ENCODE peak calls at places on chromosome 20, in five cellular contexts. W, K, E, L and R are unnamed samples. For H3K4me1, the result is how much of the 10 kb centered on the place peaks cover.

GRCh38 chr20:47220161-47220582 is 136.3 kb downstream of the ZMYND8 start:
- DNase-seq in W (no peak), K (peak), E (peak), L (peak), R (peak)

GRCh38 chr20:8790442-8791074 is 278.3 kb upstream of the PLCB4 start:
- DNase-seq in W (no peak), K (peak), E (peak), L (peak), R (peak)

GRCh38 chr20:32040142-32040953 is 11.7 kb upstream of the HCK start:
- DNase-seq in W (no peak), K (peak), E (no peak), L (no peak), R (peak)

GRCh38 chr20:16571333-16571732 is 1.9 kb downstream of the KIF16B start:
- DNase-seq in W (no peak), K (no peak), E (no peak), L (no peak), R (no peak)

GRCh38 chr20:9628166-9628565 is 113.8 kb downstream of the LAMP5 start:
- DNase-seq in W (no peak), K (no peak), E (no peak), L (no peak), R (no peak)

GRCh38 chr20:21315138-21315537 is 12.0 kb downstream of the XRN2 start:
- DNase-seq in W (no peak), K (no peak), E (no peak), L (no peak), R (no peak)

GRCh38 chr20:64232794-64233193 is 22.8 kb upstream of the PCMTD2 start:
- DNase-seq in W (no peak), K (no peak), E (peak), L (no peak), R (peak)

GRCh38 chr20:32798046-32798985 is 21.4 kb upstream of the MAPRE1 start:
- DNase-seq in W (no peak), K (no peak), E (no peak), L (no peak), R (peak)

GRCh38 chr20:64268180-64268579 is 12.6 kb downstream of the PCMTD2 start:
- DNase-seq in W (no peak), K (peak), E (peak), L (peak), R (no peak)

GRCh38 chr20:61583356-61583755 is 331.3 kb downstream of the CDH4 start:
- DNase-seq in W (no peak), K (no peak), E (no peak), L (no peak), R (no peak)
- H3K4me1 ChIP-seq in W (under half), K (under half), E (under half), L (under half), R (under half)

GRCh38 chr20:54555150-54555549 is 79.8 kb downstream of the DOK5 start:
- DNase-seq in W (no peak), K (no peak), E (no peak), L (peak), R (no peak)
- H3K4me3 ChIP-seq in W (no peak), K (no peak), E (no peak), L (no peak), R (no peak)

GRCh38 chr20:34012330-34012729 is 18.6 kb downstream of the RALY start:
- DNase-seq in W (no peak), K (no peak), E (no peak), L (no peak), R (no peak)

GRCh38 chr20:34012735-34013134 is 19.0 kb downstream of the RALY start:
- DNase-seq in W (no peak), K (no peak), E (no peak), L (no peak), R (no peak)

GRCh38 chr20:34008477-34008876 is 14.8 kb downstream of the RALY start:
- DNase-seq in W (no peak), K (no peak), E (no peak), L (no peak), R (no peak)

GRCh38 chr20:34011275-34011674 is 17.6 kb downstream of the RALY start:
- DNase-seq in W (no peak), K (no peak), E (no peak), L (no peak), R (no peak)

GRCh38 chr20:34010405-34010895 is 16.7 kb downstream of the RALY start:
- DNase-seq in W (no peak), K (no peak), E (no peak), L (peak), R (no peak)
- H3K27ac ChIP-seq in W (no peak), K (no peak), E (no peak), L (no peak), R (no peak)

GRCh38 chr20:34522969-34523871 is 7.0 kb downstream of the DYNLRB1 start:
- DNase-seq in W (no peak), K (peak), E (peak), L (peak), R (peak)
- H3K4me1 ChIP-seq in W (under half), K (under half), E (under half), L (under half), R (under half)

DNA sequence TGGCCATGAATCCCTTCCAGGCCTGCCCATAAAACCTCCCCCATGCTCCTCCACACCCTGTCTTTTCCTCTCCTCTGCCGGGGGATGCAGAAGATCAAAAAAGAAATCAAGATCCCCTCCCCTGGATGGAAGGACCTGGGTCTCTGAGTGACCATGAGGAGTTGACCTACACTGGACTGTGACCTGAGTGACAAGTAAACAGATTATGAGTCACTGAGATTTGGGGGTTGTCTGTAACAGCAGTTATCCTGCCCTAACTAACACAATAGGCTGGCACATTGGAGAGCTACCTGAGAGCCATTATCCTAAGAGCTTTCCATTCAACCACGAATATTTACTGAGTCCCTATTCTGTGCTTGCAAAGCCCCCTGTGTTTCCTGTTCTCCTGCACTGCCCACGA is 28.4 kb upstream of the SIRPA start:
- DNase-seq in W (no peak), K (no peak), E (no peak), L (no peak), R (no peak)
- H3K4me3 ChIP-seq in W (no peak), K (no peak), E (no peak), L (no peak), R (no peak)

DNA sequence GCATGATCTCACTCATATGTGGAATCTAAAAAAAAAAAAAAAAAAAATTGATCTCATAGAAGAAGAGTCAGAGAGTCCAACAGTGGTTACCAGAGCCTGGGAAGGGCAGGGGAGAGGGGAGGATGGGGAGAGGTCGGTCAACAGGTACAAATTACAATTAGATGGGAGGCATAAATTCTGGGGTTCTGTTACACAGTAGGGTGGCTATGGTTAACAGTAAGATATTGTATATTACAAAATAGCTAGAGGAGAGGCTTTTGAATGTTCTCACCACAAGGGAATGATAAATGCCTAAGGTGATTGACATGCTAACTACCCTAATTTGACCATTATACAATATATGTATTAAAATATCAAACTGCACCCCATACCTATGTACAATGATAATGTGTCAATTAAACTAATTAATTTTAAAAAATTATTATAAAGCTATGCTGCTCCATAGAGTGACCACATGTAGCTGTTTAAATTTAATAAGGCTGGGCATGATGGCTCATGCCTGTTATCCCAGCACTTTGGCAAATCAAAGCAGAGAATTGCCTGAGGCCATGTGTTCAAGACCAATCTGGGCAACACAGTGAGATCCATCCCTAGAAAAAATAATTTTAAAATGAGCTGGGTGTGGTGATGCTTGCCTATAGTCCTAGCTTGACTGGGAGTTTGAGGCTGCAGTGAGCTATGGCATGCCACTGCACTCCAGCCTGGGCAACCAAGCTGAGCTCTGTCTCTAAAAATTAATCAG is 70.9 kb downstream of the SNX5 start:
- DNase-seq in W (no peak), K (no peak), E (no peak), L (no peak), R (no peak)
- H3K27ac ChIP-seq in W (no peak), K (no peak), E (no peak), L (no peak), R (no peak)

GRCh38 chr20:25036331-25036936 is 21.5 kb downstream of the ACSS1 start:
- DNase-seq in W (no peak), K (no peak), E (peak), L (no peak), R (peak)

GRCh38 chr20:25038591-25039015 is 19.3 kb downstream of the ACSS1 start:
- DNase-seq in W (no peak), K (no peak), E (no peak), L (no peak), R (no peak)

GRCh38 chr20:25035924-25036323 is 22.0 kb downstream of the ACSS1 start:
- DNase-seq in W (no peak), K (no peak), E (no peak), L (no peak), R (no peak)

GRCh38 chr20:25038103-25038410 is 19.9 kb downstream of the ACSS1 start:
- DNase-seq in W (no peak), K (no peak), E (no peak), L (no peak), R (no peak)

GRCh38 chr20:25037288-25038102 is 20.4 kb downstream of the ACSS1 start:
- DNase-seq in W (no peak), K (no peak), E (no peak), L (no peak), R (no peak)
- H3K4me1 ChIP-seq in W (under half), K (under half), E (under half), L (under half), R (half or more)

DNA sequence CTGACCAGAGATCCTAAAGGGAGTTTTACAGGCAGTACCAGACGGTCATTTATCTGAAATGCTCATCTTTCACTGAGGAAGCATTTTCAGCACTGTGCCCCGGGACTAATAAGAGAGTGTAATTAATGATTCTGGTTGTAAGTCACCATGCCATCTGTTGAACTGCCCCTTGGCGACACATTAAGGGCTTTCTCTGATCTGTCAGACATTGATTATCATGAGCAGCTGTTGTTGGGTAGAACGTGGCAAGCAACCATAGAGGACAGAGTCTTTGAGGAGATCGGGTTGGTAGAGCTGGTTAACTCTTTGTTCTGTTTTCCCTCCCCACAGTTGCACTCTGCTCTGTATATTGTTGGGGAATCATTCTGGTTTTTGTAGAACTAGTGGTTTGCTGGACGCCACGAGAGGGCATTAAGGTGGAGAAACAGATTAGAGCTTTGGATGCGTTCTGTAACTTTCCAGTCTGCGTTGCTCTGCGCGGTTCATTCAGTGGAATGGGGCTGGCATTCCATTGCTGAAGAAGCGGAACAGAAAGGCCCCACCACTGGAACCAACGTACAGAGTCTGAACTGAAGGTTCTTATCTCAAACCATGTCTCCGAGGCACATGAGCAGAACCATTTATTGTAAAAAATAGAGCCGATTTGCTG is 34.3 kb downstream of the RPRD1B start:
- DNase-seq in W (no peak), K (no peak), E (no peak), L (no peak), R (peak)
- H3K4me3 ChIP-seq in W (no peak), K (no peak), E (no peak), L (no peak), R (no peak)

GRCh38 chr20:50992733-50993457 is 30.0 kb downstream of the KCNG1 start:
- DNase-seq in W (peak), K (peak), E (peak), L (peak), R (peak)
- H3K27ac ChIP-seq in W (no peak), K (no peak), E (no peak), L (peak), R (no peak)

GRCh38 chr20:61173966-61174725 is 77.9 kb upstream of the CDH4 start:
- DNase-seq in W (no peak), K (no peak), E (no peak), L (no peak), R (no peak)

GRCh38 chr20:61170921-61171320 is 81.1 kb upstream of the CDH4 start:
- DNase-seq in W (no peak), K (no peak), E (no peak), L (no peak), R (no peak)

GRCh38 chr20:61170521-61170920 is 81.5 kb upstream of the CDH4 start:
- DNase-seq in W (no peak), K (no peak), E (no peak), L (peak), R (no peak)

GRCh38 chr20:61169870-61170269 is 82.2 kb upstream of the CDH4 start:
- DNase-seq in W (no peak), K (no peak), E (no peak), L (no peak), R (no peak)

DNA sequence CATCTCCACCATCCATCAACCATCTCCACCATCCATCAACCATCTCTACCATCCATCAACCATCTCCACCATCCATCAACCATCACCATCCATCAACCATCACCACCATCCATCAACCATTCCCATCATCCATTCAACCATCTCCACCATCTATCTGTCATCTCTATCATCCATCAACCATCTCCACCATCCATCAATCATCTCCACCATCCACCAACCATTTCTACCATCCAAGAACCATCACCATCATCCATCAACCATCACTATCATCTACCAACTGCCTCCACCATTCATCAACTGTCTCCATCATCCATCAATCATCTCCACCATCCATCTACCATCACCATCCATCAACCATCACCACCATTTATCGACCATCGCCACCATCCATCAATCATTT is 78.8 kb upstream of the CDH4 start:
- DNase-seq in W (no peak), K (no peak), E (no peak), L (no peak), R (no peak)
- H3K4me1 ChIP-seq in W (under half), K (under half), E (under half), L (under half), R (under half)